ENCODE peak calls at places on chromosomes 6 and 20, in six cellular contexts. W is K562, E is H1, G is HepG2, T is GM12878, K is SK-N-SH. U is an unnamed sample.

GRCh38 chr20:37774143-37774542 is 80.3 kb downstream of the CTNNBL1 start:
- DNase-seq in K (no peak), W (no peak), E (no peak), G (no peak), T (no peak), U (no peak)

GRCh38 chr6:78533876-78534275 is 333.5 kb upstream of the IRAK1BP1 start:
- DNase-seq in E (no peak), G (no peak), W (no peak), K (no peak), T (no peak), U (no peak)

GRCh38 chr6:53986165-53986720 is 125.0 kb upstream of the MLIP start:
- DNase-seq in G (peak), K (peak), E (no peak), T (no peak), W (no peak), U (peak)

GRCh38 chr6:119273799-119274595 is 75.6 kb downstream of the MAN1A1 start:
- DNase-seq in G (no peak), T (no peak), W (no peak), K (peak), E (no peak), U (no peak)

GRCh38 chr20:24584538-24585356 is 115.3 kb downstream of the SYNDIG1 start:
- DNase-seq in T (no peak), G (no peak), E (no peak), W (no peak), K (no peak), U (no peak)

GRCh38 chr20:60160451-60160850 is 202.2 kb downstream of the CDH26 start:
- DNase-seq in W (no peak), E (no peak), G (no peak), T (no peak), K (no peak), U (no peak)

GRCh38 chr6:163950159-163950558 is 535.6 kb downstream of the QKI start:
- DNase-seq in K (no peak), W (no peak), E (no peak), G (no peak), T (no peak), U (no peak)

GRCh38 chr6:85419046-85419759 is 30.7 kb upstream of the NT5E start:
- DNase-seq in E (no peak), W (no peak), T (no peak), G (no peak), K (no peak), U (peak)

GRCh38 chr20:3678198-3678597 is 3.6 kb downstream of the ADAM33 start:
- DNase-seq in G (no peak), K (no peak), E (no peak), T (no peak), W (no peak), U (no peak)

GRCh38 chr20:3674995-3675900 is 6.6 kb downstream of the ADAM33 start:
- DNase-seq in T (no peak), G (no peak), K (no peak), E (no peak), W (no peak), U (no peak)

GRCh38 chr20:3679749-3680700 is 1.8 kb downstream of the ADAM33 start:
- DNase-seq in T (no peak), E (no peak), K (peak), W (no peak), G (no peak), U (no peak)

GRCh38 chr20:3678893-3679720 is 2.7 kb downstream of the ADAM33 start:
- DNase-seq in E (no peak), W (no peak), K (no peak), G (no peak), T (no peak), U (no peak)

GRCh38 chr20:3677733-3678132 is 4.1 kb downstream of the ADAM33 start:
- DNase-seq in T (no peak), K (no peak), E (no peak), G (no peak), W (no peak), U (no peak)
- TF ChIP-seq GABPA in T (no peak), K (no peak), E (no peak), G (no peak), W (no peak), U (no peak)

GRCh38 chr6:50709366-50709734 is 4.0 kb upstream of the TFAP2D start:
- DNase-seq in T (no peak), G (no peak), K (no peak), E (no peak), W (no peak), U (no peak)

GRCh38 chr6:50706575-50706974 is 6.8 kb upstream of the TFAP2D start:
- DNase-seq in G (no peak), T (no peak), W (no peak), K (no peak), E (no peak), U (no peak)

GRCh38 chr6:50708664-50709365 is 4.5 kb upstream of the TFAP2D start:
- DNase-seq in G (no peak), W (no peak), K (no peak), T (no peak), E (no peak), U (no peak)

GRCh38 chr6:50707191-50707590 is 6.1 kb upstream of the TFAP2D start:
- DNase-seq in W (no peak), T (no peak), G (no peak), K (no peak), E (no peak), U (no peak)

DNA sequence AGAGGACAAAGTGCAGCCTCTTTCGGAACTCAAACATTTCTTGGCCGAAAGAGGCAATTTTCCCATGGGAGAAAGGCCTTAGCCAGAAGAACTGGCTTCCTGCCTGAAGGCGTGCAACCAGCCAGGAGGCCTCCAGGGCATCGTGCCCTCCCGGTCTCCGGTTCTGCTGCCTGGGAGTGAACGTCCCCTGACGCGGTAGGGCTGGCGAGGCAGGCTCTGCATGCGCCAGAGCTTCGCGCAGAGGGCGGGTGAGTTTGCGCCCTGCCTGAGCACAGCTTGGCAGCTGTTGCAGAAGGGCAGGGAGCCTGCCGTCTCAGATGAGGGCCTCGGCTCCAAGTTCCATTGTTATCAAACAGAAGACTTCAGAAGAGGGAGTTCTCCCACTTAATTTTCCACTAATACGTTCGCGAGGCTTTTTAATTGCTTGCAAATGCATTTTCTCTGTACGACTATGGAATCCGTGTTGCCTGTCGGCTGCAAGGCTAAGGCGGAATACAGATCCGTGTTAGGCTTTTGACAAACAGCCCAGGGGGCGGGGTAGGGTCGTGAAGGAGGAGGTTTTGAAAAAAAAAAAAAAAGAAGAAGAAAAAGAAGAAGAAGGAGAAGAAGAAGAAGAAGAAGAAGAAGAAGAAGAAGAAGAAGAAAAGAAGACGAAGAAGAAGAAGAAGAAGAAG is 5.5 kb upstream of the TFAP2D start:
- DNase-seq in E (no peak), W (no peak), T (no peak), G (no peak), K (no peak), U (no peak)
- TF ChIP-seq GABPA in E (no peak), W (no peak), T (no peak), G (no peak), K (no peak), U (no peak)

GRCh38 chr20:19625416-19625815 is 132.6 kb upstream of the RIN2 start:
- DNase-seq in G (no peak), T (no peak), E (no peak), W (no peak), K (no peak), U (no peak)

GRCh38 chr20:19628570-19629134 is 129.4 kb upstream of the RIN2 start:
- DNase-seq in E (peak), G (peak), W (peak), T (peak), K (peak), U (peak)

GRCh38 chr20:19631410-19631809 is 126.6 kb upstream of the RIN2 start:
- DNase-seq in W (no peak), E (no peak), G (no peak), T (no peak), K (no peak), U (no peak)

GRCh38 chr20:19624221-19624620 is 133.8 kb upstream of the RIN2 start:
- DNase-seq in E (no peak), K (no peak), G (no peak), T (no peak), W (no peak), U (no peak)

GRCh38 chr20:19626896-19627295 is 131.2 kb upstream of the RIN2 start:
- DNase-seq in T (no peak), K (no peak), E (no peak), W (no peak), G (no peak), U (no peak)
- TF ChIP-seq GABPA in T (no peak), K (no peak), E (no peak), W (no peak), G (no peak), U (no peak)

DNA sequence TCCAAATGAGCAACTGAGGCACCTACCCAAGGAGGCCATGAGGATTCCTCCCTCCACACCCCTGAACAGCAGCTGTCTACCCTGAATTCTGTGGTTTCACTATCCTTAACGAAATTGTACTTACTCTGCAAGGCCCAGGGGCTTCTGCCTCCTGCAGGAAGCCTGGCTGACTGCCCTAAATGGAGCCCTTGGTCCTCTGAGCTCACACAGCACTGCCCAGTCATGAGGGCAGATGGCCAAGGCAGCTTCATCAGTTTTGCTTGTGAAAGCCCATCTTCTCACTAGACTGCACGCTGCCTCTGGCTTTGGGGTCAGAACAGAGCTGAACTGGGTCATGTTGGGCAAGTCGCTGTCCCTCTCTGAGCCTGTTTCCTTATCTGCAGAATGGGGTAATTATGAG is 26.4 kb upstream of the SIRPA start:
- DNase-seq in T (no peak), G (no peak), E (no peak), K (no peak), W (no peak), U (no peak)
- TF ChIP-seq GABPA in T (no peak), G (no peak), E (no peak), K (no peak), W (no peak), U (no peak)

GRCh38 chr6:45618259-45618658 is 240.5 kb upstream of the SUPT3H start:
- DNase-seq in W (no peak), G (no peak), T (no peak), K (no peak), E (no peak), U (no peak)

GRCh38 chr6:45617441-45617840 is 239.7 kb upstream of the SUPT3H start:
- DNase-seq in W (no peak), G (no peak), E (no peak), K (no peak), T (no peak), U (no peak)

GRCh38 chr6:45616209-45616608 is 238.5 kb upstream of the SUPT3H start:
- DNase-seq in W (no peak), G (no peak), T (no peak), K (no peak), E (no peak), U (no peak)

GRCh38 chr6:45619994-45620471 is 242.3 kb upstream of the SUPT3H start:
- DNase-seq in E (no peak), W (no peak), G (no peak), T (no peak), K (no peak), U (no peak)

DNA sequence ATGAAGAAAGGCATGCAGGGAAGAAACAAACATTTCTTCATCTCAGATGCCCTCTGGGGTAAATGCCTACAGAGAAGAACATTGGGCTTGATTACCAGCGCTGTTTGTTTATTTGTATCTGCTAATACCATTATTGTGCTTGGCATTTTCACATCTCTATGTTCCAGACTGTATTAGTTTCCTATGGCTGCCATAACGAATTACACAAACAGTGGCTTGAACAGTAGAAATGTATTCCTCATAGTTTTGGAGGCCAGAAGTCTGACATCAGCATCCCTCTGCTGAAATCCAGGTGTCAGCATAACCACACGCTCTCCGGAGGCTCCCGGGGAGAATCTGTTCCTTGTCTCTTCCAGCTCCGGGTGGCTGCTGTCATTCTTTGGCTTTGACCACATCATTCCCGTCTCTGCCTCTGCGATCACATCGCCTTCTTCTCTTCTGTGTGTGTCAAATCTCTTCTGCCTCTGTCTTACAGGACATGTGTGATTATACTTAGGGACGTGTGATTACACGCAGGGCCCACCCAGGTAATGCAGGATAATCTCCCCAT is 241.6 kb upstream of the SUPT3H start:
- DNase-seq in W (no peak), T (no peak), K (no peak), E (no peak), G (no peak), U (no peak)
- TF ChIP-seq GABPA in W (no peak), T (no peak), K (no peak), E (no peak), G (no peak), U (no peak)

GRCh38 chr6:134328138-134328537 is 10.2 kb upstream of the SGK1 start:
- DNase-seq in G (no peak), E (no peak), T (no peak), K (no peak), W (no peak), U (no peak)

GRCh38 chr6:134328792-134329191 is 10.9 kb upstream of the SGK1 start:
- DNase-seq in G (no peak), K (no peak), T (no peak), W (no peak), E (no peak), U (no peak)

GRCh38 chr6:134330555-134330954 is 12.6 kb upstream of the SGK1 start:
- DNase-seq in G (no peak), T (no peak), W (no peak), K (no peak), E (no peak), U (no peak)

GRCh38 chr6:134331255-134331654 is 13.3 kb upstream of the SGK1 start:
- DNase-seq in W (no peak), K (no peak), T (no peak), E (no peak), G (no peak), U (no peak)
- TF ChIP-seq GABPA in W (no peak), K (no peak), T (no peak), E (no peak), G (no peak), U (no peak)

GRCh38 chr6:137097057-137097456 is 52.3 kb upstream of the IL20RA start:
- DNase-seq in T (no peak), G (no peak), K (no peak), E (no peak), W (no peak), U (no peak)

GRCh38 chr6:137102851-137103492 is 58.2 kb upstream of the IL20RA start:
- DNase-seq in E (no peak), G (no peak), K (no peak), T (peak), W (no peak), U (no peak)

GRCh38 chr6:137097526-137097925 is 52.8 kb upstream of the IL20RA start:
- DNase-seq in E (no peak), G (no peak), K (no peak), T (no peak), W (no peak), U (no peak)

GRCh38 chr6:137102050-137102848 is 57.5 kb upstream of the IL20RA start:
- DNase-seq in G (no peak), K (no peak), E (no peak), T (peak), W (no peak), U (no peak)

DNA sequence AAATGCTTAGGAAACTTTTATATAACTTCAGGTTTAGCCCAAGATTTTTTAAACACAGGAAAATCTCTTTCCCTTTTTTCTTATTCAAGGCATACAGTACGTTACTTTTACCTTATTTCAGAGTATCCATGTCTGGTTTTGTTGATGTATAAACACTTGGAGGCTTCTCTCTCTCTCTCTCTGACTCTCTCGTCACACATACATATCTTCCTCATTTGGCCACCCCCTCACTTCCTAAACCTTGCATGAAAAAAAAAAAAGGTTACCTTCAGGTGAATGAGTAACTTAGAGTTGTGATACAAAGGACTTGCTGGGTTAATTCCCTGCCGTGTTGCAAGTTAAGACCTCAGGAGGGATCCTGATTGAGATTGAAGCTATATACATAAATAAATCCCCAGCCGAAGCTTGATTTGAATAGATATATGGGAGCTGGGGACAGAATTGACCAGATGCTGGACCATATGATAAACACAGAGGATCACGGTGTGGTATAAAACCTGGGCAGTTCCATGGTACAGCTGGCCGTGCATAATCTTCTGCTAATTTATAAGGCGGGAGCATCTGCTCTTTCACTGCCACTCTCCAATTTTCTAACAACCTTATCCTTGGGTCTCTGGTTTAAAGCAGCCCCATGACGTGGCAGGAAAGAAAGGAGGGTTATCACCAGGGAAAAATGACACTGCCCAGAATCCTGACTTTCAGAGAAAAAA is 55.1 kb upstream of the IL20RA start:
- DNase-seq in K (no peak), T (no peak), E (no peak), G (no peak), W (no peak), U (no peak)
- TF ChIP-seq GABPA in K (no peak), T (peak), E (no peak), G (no peak), W (no peak), U (no peak)

GRCh38 chr6:150288456-150288855 is 80.4 kb upstream of the IYD start:
- DNase-seq in T (no peak), K (no peak), E (no peak), G (no peak), W (no peak), U (no peak)

GRCh38 chr6:150293019-150293418 is 75.8 kb upstream of the IYD start:
- DNase-seq in T (no peak), K (no peak), G (no peak), W (no peak), E (no peak), U (no peak)

GRCh38 chr6:150289454-150290071 is 79.2 kb upstream of the IYD start:
- DNase-seq in E (no peak), G (no peak), T (no peak), W (no peak), K (no peak), U (no peak)

GRCh38 chr6:150291968-150292710 is 76.7 kb upstream of the IYD start:
- DNase-seq in E (no peak), T (no peak), K (no peak), G (no peak), W (no peak), U (no peak)

GRCh38 chr6:150290429-150290828 is 78.4 kb upstream of the IYD start:
- DNase-seq in T (no peak), E (no peak), G (no peak), W (no peak), K (no peak), U (no peak)
- TF ChIP-seq GABPA in T (no peak), E (no peak), G (no peak), W (no peak), K (no peak), U (no peak)

U was measured in HL-60.